ENCODE peak calls at places on chromosome 2, in nine cellular contexts. K is lower lobe of right lung, Z is adrenal gland, V is transverse colon, I is esophagus squamous epithelium, T is heart right ventricle, U is uterus, F is cardiac muscle cell, A is heart left ventricle. S is an unnamed sample.

GRCh38 chr2:13676269-13676668 is 956.2 kb upstream of the LRATD1 start:
- DNase-seq in K (no peak), Z (no peak), V (no peak), I (no peak), T (no peak), U (no peak), F (no peak), A (no peak), S (no peak)

GRCh38 chr2:72214429-72215143 is 66.9 kb upstream of the CYP26B1 start:
- DNase-seq in K (no peak), Z (no peak), V (no peak), I (no peak), T (no peak), U (no peak), F (peak; percentile 73), A (no peak), S (no peak)

GRCh38 chr2:227728035-227728434 is at the start of gene SCYGR7:
- DNase-seq in K (no peak), Z (no peak), V (no peak), I (no peak), T (no peak), U (no peak), F (no peak), A (no peak), S (no peak)

GRCh38 chr2:238439093-238439849 is 12.5 kb downstream of the ASB1 start:
- DNase-seq in K (no peak), Z (peak; percentile 48), V (no peak), I (no peak), T (no peak), U (no peak), F (peak; percentile 94), A (no peak), S (peak; percentile 49)

GRCh38 chr2:70921031-70921430 is 14.7 kb upstream of the ATP6V1B1 start:
- DNase-seq in K (no peak), Z (no peak), V (no peak), I (no peak), T (no peak), U (no peak), F (no peak), A (no peak), S (no peak)

GRCh38 chr2:236570081-236570979 is 705 bp downstream of the ACKR3 start:
- DNase-seq in K (no peak), Z (no peak), V (no peak), I (no peak), T (no peak), U (no peak), F (no peak), A (no peak), S (no peak)

GRCh38 chr2:117980381-117980780 is 33.5 kb downstream of the CCDC93 start:
- DNase-seq in K (no peak), Z (no peak), V (no peak), I (no peak), T (no peak), U (no peak), F (peak; percentile 56), A (no peak), S (no peak)

GRCh38 chr2:174577967-174578589 is 19.5 kb downstream of the WIPF1 start:
- DNase-seq in K (no peak), Z (no peak), V (no peak), I (no peak), T (no peak), U (no peak), F (peak; percentile 82), A (no peak), S (no peak)

GRCh38 chr2:38187416-38188127 is 111.6 kb upstream of the CYP1B1 start:
- DNase-seq in K (peak; percentile 67), Z (peak; percentile 83), V (peak; percentile 52), I (no peak), T (peak; percentile 68), U (peak; percentile 95), F (peak; percentile 95), A (peak; percentile 66), S (peak; percentile 69)

GRCh38 chr2:214713080-214713830 is 96.2 kb downstream of the BARD1 start:
- DNase-seq in K (no peak), Z (no peak), V (no peak), I (no peak), T (no peak), U (no peak), F (no peak), A (no peak), S (no peak)

GRCh38 chr2:37167636-37168182 is 10.9 kb upstream of the EIF2AK2 start:
- DNase-seq in K (no peak), Z (no peak), V (no peak), I (no peak), T (no peak), U (no peak), F (no peak), A (no peak), S (no peak)

GRCh38 chr2:24824966-24825882 is 32.0 kb downstream of the CENPO start:
- DNase-seq in K (no peak), Z (peak; percentile 44), V (no peak), I (no peak), T (no peak), U (peak; percentile 18), F (no peak), A (no peak), S (no peak)

GRCh38 chr2:236659758-236660150 is 90.1 kb downstream of the ACKR3 start:
- DNase-seq in K (no peak), Z (no peak), V (no peak), I (no peak), T (no peak), U (peak; percentile 79), F (peak; percentile 23), A (no peak), S (no peak)

GRCh38 chr2:61763605-61764034 is 90.2 kb downstream of the FAM161A start:
- DNase-seq in K (peak; percentile 84), Z (peak; percentile 93), V (peak; percentile 84), I (no peak), T (peak; percentile 86), U (peak; percentile 81), F (peak; percentile 93), A (peak; percentile 86), S (peak; percentile 78)

GRCh38 chr2:240245706-240246105 is 105.2 kb upstream of the OTOS start:
- DNase-seq in K (peak; percentile 39), Z (peak; percentile 50), V (no peak), I (no peak), T (peak; percentile 81), U (no peak), F (peak; percentile 29), A (peak; percentile 88), S (no peak)

GRCh38 chr2:144889348-144889747 is 369.4 kb upstream of the ZEB2 start:
- DNase-seq in K (no peak), Z (no peak), V (no peak), I (no peak), T (no peak), U (no peak), F (no peak), A (no peak), S (no peak)

GRCh38 chr2:144894612-144895300 is 374.8 kb upstream of the ZEB2 start:
- DNase-seq in K (no peak), Z (no peak), V (no peak), I (no peak), T (no peak), U (no peak), F (no peak), A (no peak), S (no peak)

GRCh38 chr2:144886847-144887246 is 366.9 kb upstream of the ZEB2 start:
- DNase-seq in K (no peak), Z (peak; percentile 65), V (no peak), I (no peak), T (peak; percentile 62), U (peak; percentile 22), F (peak; percentile 82), A (no peak), S (peak; percentile 3)

GRCh38 chr2:144890828-144891227 is 370.9 kb upstream of the ZEB2 start:
- DNase-seq in K (no peak), Z (no peak), V (no peak), I (no peak), T (no peak), U (no peak), F (peak; percentile 57), A (no peak), S (no peak)
- TF ChIP-seq CTCF in K (peak; percentile 24), Z (peak; percentile 9), V (no peak), I (no peak), T (peak; percentile 35), U (no peak), F (peak; percentile 48), A (peak; percentile 10), S (no peak)

DNA sequence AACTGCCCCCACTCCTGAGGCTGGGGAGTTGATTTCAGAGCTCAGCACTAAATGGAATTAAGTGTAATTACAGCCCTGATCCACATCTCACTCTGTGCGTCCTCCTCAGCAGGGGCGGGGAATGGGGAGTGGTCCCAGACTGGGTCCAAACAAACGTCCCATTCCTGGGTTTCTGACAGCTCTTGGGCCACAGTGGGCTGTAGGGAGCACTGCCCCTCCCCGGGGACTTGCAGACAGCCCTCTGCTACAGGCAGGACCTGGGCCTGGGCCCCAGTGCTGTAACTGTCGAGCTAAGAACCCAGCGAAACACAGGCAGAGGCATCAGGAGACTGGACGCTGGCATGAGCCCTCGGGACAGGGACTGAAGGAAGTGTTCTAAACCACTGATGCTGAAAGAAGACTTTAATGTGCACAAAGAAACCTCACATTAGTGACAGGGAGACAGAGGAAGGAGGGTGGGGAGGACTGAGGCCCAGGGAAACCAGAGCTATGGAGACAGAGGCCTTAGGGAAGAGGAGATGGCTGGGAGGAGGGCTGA is 5.7 kb upstream of the SEMA4C start:
- DNase-seq in K (no peak), Z (no peak), V (no peak), I (no peak), T (no peak), U (no peak), F (no peak), A (no peak), S (no peak)
- H3K4me1 ChIP-seq in K (peaks cover 35% of the 10 kb centered on the region), Z (peaks cover 24% of the 10 kb centered on the region), V (peaks cover 6% of the 10 kb centered on the region), I (peaks cover 74% of the 10 kb centered on the region), T (peaks cover 53% of the 10 kb centered on the region), U (peaks cover 19% of the 10 kb centered on the region), F (peaks cover 10% of the 10 kb centered on the region), A (peaks cover 4% of the 10 kb centered on the region), S (peaks cover 24% of the 10 kb centered on the region)

GRCh38 chr2:71313-72035 is 25.2 kb upstream of the FAM110C start:
- DNase-seq in K (no peak), Z (no peak), V (no peak), I (no peak), T (no peak), U (no peak), F (no peak), A (no peak), S (no peak)
- TF ChIP-seq CTCF in K (no peak), Z (no peak), V (no peak), I (no peak), T (no peak), U (no peak), F (no peak), A (no peak), S (no peak)

DNA sequence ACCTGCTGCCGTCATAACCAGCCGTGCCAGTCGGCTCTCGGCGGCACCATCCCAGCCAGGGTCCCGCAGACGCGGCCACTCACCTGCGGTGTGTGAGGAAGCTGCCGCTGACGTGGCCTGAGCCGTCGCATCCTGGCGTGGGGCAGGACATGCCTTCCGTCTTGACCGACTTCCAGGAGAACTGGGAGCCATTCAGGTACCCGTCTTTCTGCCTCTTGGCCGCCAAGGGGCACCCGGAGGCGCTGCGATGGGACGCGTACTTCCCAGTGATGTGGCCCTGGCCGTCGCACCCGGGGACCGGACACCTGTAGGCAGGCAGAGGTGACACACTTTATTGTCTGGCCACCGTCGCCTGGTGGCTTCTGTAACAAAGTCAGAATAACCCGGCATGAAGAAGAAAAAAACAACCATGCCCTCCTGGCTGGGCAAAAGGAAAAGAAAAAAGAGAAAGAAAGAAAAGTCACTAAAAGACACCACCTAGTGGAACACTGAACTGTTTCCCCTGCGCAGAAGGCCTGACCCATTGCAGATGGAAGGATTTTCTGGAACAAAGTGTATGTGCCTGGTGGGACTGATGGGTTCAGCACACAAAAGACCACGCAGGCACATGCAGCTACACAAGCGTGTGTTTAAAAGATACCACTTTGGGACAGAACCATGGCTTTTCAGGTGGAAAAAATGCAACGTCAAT is 94.9 kb upstream of the PXDN start:
- DNase-seq in K (no peak), Z (no peak), V (no peak), I (no peak), T (no peak), U (no peak), F (no peak), A (no peak), S (no peak)
- H3K4me1 ChIP-seq in K (no peaks in the 10 kb centered on the region), Z (no peaks in the 10 kb centered on the region), V (no peaks in the 10 kb centered on the region), I (peaks cover 5% of the 10 kb centered on the region), T (no peaks in the 10 kb centered on the region), U (no peaks in the 10 kb centered on the region), F (peaks cover 8% of the 10 kb centered on the region), A (no peaks in the 10 kb centered on the region), S (no peaks in the 10 kb centered on the region)

S was measured in gastrocnemius medialis.